ENCODE peak calls at places on chromosomes 11 and 22, in five cellular contexts. W is posterior cingulate gyrus, B is ACHN, A is NCI-H2171 treated with DMSO at 0.1 percent for 48 hours, J is sciatic nerve. D is an unnamed sample.

GRCh38 chr11:75762158-75762557 is 6.4 kb upstream of the DGAT2 start:
- DNase-seq in W (no peak), A (no peak), J (peak), B (no peak), D (no peak)

GRCh38 chr11:65402790-65403189 is 16.4 kb downstream of the FRMD8 start:
- DNase-seq in J (no peak), A (no peak), W (no peak), B (no peak), D (no peak)

GRCh38 chr11:119999220-119999619 is 138.7 kb downstream of the TRIM29 start:
- DNase-seq in J (no peak), B (peak), A (no peak), W (peak), D (peak)

GRCh38 chr11:109018639-109019038 is 353.8 kb downstream of the DDX10 start:
- DNase-seq in W (no peak), B (no peak), A (no peak), J (no peak), D (no peak)

GRCh38 chr11:102120006-102120405 is 9.8 kb downstream of the YAP1 start:
- DNase-seq in B (no peak), J (no peak), W (no peak), A (no peak), D (no peak)

GRCh38 chr11:67373916-67374570 is 645 bp upstream of the CLCF1 start:
- DNase-seq in B (peak), A (no peak), J (peak), W (peak), D (peak)

GRCh38 chr22:27684856-27685255 is 116.7 kb downstream of the MN1 start:
- DNase-seq in A (no peak), B (no peak), J (no peak), W (peak), D (no peak)

GRCh38 chr11:69444381-69445130 is 36.9 kb upstream of the LINC01488 start:
- DNase-seq in W (peak), J (peak), A (no peak), B (no peak), D (no peak)

GRCh38 chr22:30647536-30647935 is 12.0 kb downstream of the SLC35E4 start:
- DNase-seq in A (no peak), B (no peak), W (peak), J (no peak), D (no peak)

GRCh38 chr11:119573858-119574257 is 150.9 kb upstream of the THY1 start:
- DNase-seq in W (no peak), A (no peak), B (no peak), J (no peak), D (no peak)

GRCh38 chr11:60842688-60843605 is 1.0 kb downstream of the CCDC86 start:
- DNase-seq in B (no peak), A (no peak), J (no peak), W (peak), D (no peak)

GRCh38 chr22:49549851-49550430 is 277.7 kb downstream of the BRD1 start:
- DNase-seq in W (peak), A (no peak), J (no peak), B (no peak), D (no peak)

GRCh38 chr22:30432520-30432919 is 7.0 kb downstream of the MTFP1 start:
- DNase-seq in A (no peak), B (no peak), W (no peak), J (no peak), D (no peak)

GRCh38 chr11:119417726-119418540 is 5.0 kb downstream of the THY1 start:
- DNase-seq in B (peak), W (peak), J (no peak), A (no peak), D (no peak)

GRCh38 chr11:73612601-73613137 is 14.8 kb upstream of the FAM168A start:
- DNase-seq in J (no peak), B (no peak), W (no peak), A (no peak), D (no peak)

GRCh38 chr11:31987118-31988005 is 103.5 kb upstream of the RCN1 start:
- DNase-seq in J (no peak), W (no peak), A (peak), B (no peak), D (peak)

GRCh38 chr22:19756288-19757128 is 4.1 kb upstream of the TBX1 start:
- DNase-seq in B (peak), W (no peak), J (no peak), A (peak), D (peak)

GRCh38 chr11:123305601-123306000 is 110.6 kb upstream of the CLMP start:
- DNase-seq in W (no peak), A (no peak), B (no peak), J (no peak), D (no peak)

GRCh38 chr22:24801906-24802504 is 4.0 kb upstream of the SGSM1 start:
- DNase-seq in B (no peak), A (no peak), J (no peak), W (peak), D (no peak)

D was measured in WERI-Rb-1.